ENCODE peak calls at places on chromosomes 6 and 20, in eight cellular contexts. One of them, this sample, is unnamed.

GRCh38 chr20:62368629-62369507 is 1.8 kb upstream of the LAMA5 start:
- DNase-seq in H1: no peak
- DNase-seq in astrocyte: no peak
- DNase-seq in ovary: peak; percentile 52
- DNase-seq in brain microvascular endothelial cell: no peak
- DNase-seq in choroid plexus epithelial cell: no peak
- DNase-seq in astrocyte of the spinal cord: peak; percentile 57
- DNase-seq in AG10803: no peak
- DNase-seq in this sample: peak; percentile 51

GRCh38 chr6:43107344-43108062 is 31.4 kb downstream of the PTK7 start:
- DNase-seq in astrocyte of the spinal cord: no peak
- DNase-seq in AG10803: no peak
- DNase-seq in astrocyte: no peak
- DNase-seq in brain microvascular endothelial cell: no peak
- DNase-seq in ovary: no peak
- DNase-seq in H1: no peak
- DNase-seq in choroid plexus epithelial cell: no peak
- DNase-seq in this sample: no peak

GRCh38 chr20:48538058-48538825 is 289.6 kb downstream of the PREX1 start:
- DNase-seq in ovary: no peak
- DNase-seq in choroid plexus epithelial cell: peak; percentile 94
- DNase-seq in astrocyte: peak; percentile 96
- DNase-seq in brain microvascular endothelial cell: peak; percentile 83
- DNase-seq in astrocyte of the spinal cord: peak; percentile 59
- DNase-seq in H1: peak; percentile 39
- DNase-seq in AG10803: peak; percentile 61
- DNase-seq in this sample: peak; percentile 93

GRCh38 chr6:3076320-3076719 is 8.0 kb downstream of the RIPK1 start:
- DNase-seq in astrocyte of the spinal cord: no peak
- DNase-seq in AG10803: no peak
- DNase-seq in brain microvascular endothelial cell: no peak
- DNase-seq in choroid plexus epithelial cell: no peak
- DNase-seq in ovary: no peak
- DNase-seq in astrocyte: no peak
- DNase-seq in H1: no peak
- DNase-seq in this sample: no peak

GRCh38 chr6:119148102-119148824 is 69.8 kb upstream of the FAM184A start:
- DNase-seq in H1: no peak
- DNase-seq in brain microvascular endothelial cell: peak; percentile 70
- DNase-seq in AG10803: peak; percentile 83
- DNase-seq in astrocyte: peak; percentile 81
- DNase-seq in astrocyte of the spinal cord: peak; percentile 90
- DNase-seq in ovary: no peak
- DNase-seq in choroid plexus epithelial cell: peak; percentile 91
- DNase-seq in this sample: peak; percentile 83

GRCh38 chr6:136696238-136696637 is 96.0 kb downstream of the MAP3K5 start:
- DNase-seq in ovary: peak; percentile 57
- DNase-seq in choroid plexus epithelial cell: peak; percentile 61
- DNase-seq in brain microvascular endothelial cell: no peak
- DNase-seq in H1: no peak
- DNase-seq in astrocyte: no peak
- DNase-seq in AG10803: peak; percentile 55
- DNase-seq in astrocyte of the spinal cord: no peak
- DNase-seq in this sample: peak; percentile 27

GRCh38 chr6:52820198-52820597 is 16.6 kb upstream of the GSTA1 start:
- DNase-seq in ovary: no peak
- DNase-seq in AG10803: peak; percentile 71
- DNase-seq in astrocyte of the spinal cord: peak; percentile 18
- DNase-seq in choroid plexus epithelial cell: peak; percentile 41
- DNase-seq in brain microvascular endothelial cell: no peak
- DNase-seq in H1: no peak
- DNase-seq in astrocyte: peak; percentile 69
- DNase-seq in this sample: peak; percentile 29

GRCh38 chr6:33744895-33745546 is 1.7 kb downstream of the IP6K3 start:
- DNase-seq in astrocyte: no peak
- DNase-seq in ovary: no peak
- DNase-seq in brain microvascular endothelial cell: no peak
- DNase-seq in H1: no peak
- DNase-seq in astrocyte of the spinal cord: no peak
- DNase-seq in AG10803: no peak
- DNase-seq in choroid plexus epithelial cell: peak; percentile 16
- DNase-seq in this sample: no peak

GRCh38 chr6:84651583-84651982 is 112.8 kb downstream of the TBX18 start:
- DNase-seq in choroid plexus epithelial cell: peak; percentile 34
- DNase-seq in H1: no peak
- DNase-seq in brain microvascular endothelial cell: peak; percentile 25
- DNase-seq in ovary: no peak
- DNase-seq in astrocyte of the spinal cord: no peak
- DNase-seq in astrocyte: peak; percentile 12
- DNase-seq in AG10803: no peak
- DNase-seq in this sample: no peak

GRCh38 chr6:168136001-168136400 is 57.0 kb upstream of the FRMD1 start:
- DNase-seq in astrocyte: no peak
- DNase-seq in ovary: no peak
- DNase-seq in H1: no peak
- DNase-seq in brain microvascular endothelial cell: no peak
- DNase-seq in choroid plexus epithelial cell: no peak
- DNase-seq in AG10803: no peak
- DNase-seq in astrocyte of the spinal cord: no peak
- DNase-seq in this sample: no peak

GRCh38 chr6:110528051-110528929 is 51.9 kb upstream of the SLC22A16 start:
- DNase-seq in astrocyte: peak; percentile 85
- DNase-seq in H1: no peak
- DNase-seq in ovary: peak; percentile 43
- DNase-seq in astrocyte of the spinal cord: peak; percentile 92
- DNase-seq in choroid plexus epithelial cell: peak; percentile 83
- DNase-seq in brain microvascular endothelial cell: peak; percentile 61
- DNase-seq in AG10803: peak; percentile 90
- DNase-seq in this sample: peak; percentile 89

GRCh38 chr20:38497246-38497645 is 24.6 kb downstream of the RALGAPB start:
- DNase-seq in H1: no peak
- DNase-seq in astrocyte: peak; percentile 30
- DNase-seq in astrocyte of the spinal cord: peak; percentile 35
- DNase-seq in choroid plexus epithelial cell: peak; percentile 61
- DNase-seq in ovary: no peak
- DNase-seq in brain microvascular endothelial cell: peak; percentile 62
- DNase-seq in AG10803: no peak
- DNase-seq in this sample: no peak

GRCh38 chr20:61310954-61311353 is 58.9 kb downstream of the CDH4 start:
- DNase-seq in ovary: no peak
- DNase-seq in AG10803: no peak
- DNase-seq in H1: no peak
- DNase-seq in astrocyte: no peak
- DNase-seq in brain microvascular endothelial cell: no peak
- DNase-seq in choroid plexus epithelial cell: no peak
- DNase-seq in astrocyte of the spinal cord: no peak
- DNase-seq in this sample: no peak

GRCh38 chr6:44897286-44897685 is 430.8 kb upstream of the RUNX2 start:
- DNase-seq in astrocyte: peak; percentile 7
- DNase-seq in ovary: no peak
- DNase-seq in astrocyte of the spinal cord: no peak
- DNase-seq in H1: no peak
- DNase-seq in AG10803: no peak
- DNase-seq in brain microvascular endothelial cell: no peak
- DNase-seq in choroid plexus epithelial cell: no peak
- DNase-seq in this sample: peak; percentile 40

DNA sequence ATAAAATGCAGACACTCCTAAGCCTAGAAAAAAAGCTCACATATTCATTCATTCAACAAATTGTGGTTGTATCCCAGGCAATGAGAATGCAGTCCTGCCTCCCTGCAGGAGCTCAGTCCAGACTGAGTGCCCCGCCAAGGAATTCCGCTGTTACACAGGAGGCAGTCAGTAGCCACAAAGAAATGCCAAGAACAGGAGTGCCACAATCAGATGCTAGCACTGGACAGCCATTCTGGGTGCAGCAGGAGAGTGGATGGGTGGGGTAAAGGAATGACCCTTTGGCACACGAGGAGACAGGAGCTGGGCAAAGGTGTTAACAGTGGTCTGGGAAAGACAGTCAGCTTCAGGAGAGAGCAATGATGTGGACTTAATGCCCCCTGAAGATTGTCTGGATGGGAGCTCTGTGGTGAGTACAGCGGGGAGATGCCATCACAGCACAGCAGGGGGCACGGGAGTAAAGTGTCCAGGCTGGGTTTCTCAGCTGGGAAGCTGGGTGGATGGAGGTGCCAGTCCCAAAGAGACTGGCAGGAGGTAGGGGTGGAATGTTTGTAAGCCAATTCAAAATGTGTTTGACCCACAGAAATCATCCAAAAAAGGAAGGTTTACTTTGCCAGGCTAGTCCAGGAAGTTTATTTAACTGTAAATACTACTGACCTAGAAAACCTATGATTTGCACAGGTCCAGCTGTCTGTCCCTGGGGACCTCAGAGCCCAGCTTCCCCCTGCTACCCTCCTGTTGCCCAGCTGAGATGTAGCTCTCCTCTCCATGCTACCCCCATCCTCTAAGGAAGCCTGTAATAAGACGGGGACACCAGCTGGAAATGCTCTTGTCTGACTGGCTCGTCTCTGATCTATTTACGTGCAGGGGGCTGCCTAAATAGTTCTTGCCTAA is 84.1 kb downstream of the SLC23A2 start:
- DNase-seq in brain microvascular endothelial cell: peak; percentile 4
- DNase-seq in astrocyte: peak; percentile 59
- DNase-seq in AG10803: peak; percentile 56
- DNase-seq in astrocyte of the spinal cord: peak; percentile 65
- DNase-seq in choroid plexus epithelial cell: peak; percentile 35
- DNase-seq in H1: no peak
- DNase-seq in ovary: no peak
- DNase-seq in this sample: peak; percentile 14
- TF ChIP-seq CTCF in brain microvascular endothelial cell: peak; percentile 13
- TF ChIP-seq CTCF in astrocyte: no peak
- TF ChIP-seq CTCF in AG10803: no peak
- TF ChIP-seq CTCF in astrocyte of the spinal cord: peak; percentile 8
- TF ChIP-seq CTCF in choroid plexus epithelial cell: no peak
- TF ChIP-seq CTCF in H1: no peak
- TF ChIP-seq CTCF in ovary: no peak
- TF ChIP-seq CTCF in this sample: no peak

GRCh38 chr6:26411751-26412150 is 9.7 kb downstream of the BTN3A1 start:
- DNase-seq in ovary: no peak
- DNase-seq in astrocyte: no peak
- DNase-seq in AG10803: peak; percentile 16
- DNase-seq in H1: no peak
- DNase-seq in astrocyte of the spinal cord: no peak
- DNase-seq in choroid plexus epithelial cell: peak; percentile 35
- DNase-seq in brain microvascular endothelial cell: no peak
- DNase-seq in this sample: no peak
- TF ChIP-seq CTCF in ovary: no peak
- TF ChIP-seq CTCF in astrocyte: no peak
- TF ChIP-seq CTCF in AG10803: peak; percentile 11
- TF ChIP-seq CTCF in H1: no peak
- TF ChIP-seq CTCF in astrocyte of the spinal cord: no peak
- TF ChIP-seq CTCF in choroid plexus epithelial cell: no peak
- TF ChIP-seq CTCF in brain microvascular endothelial cell: no peak
- TF ChIP-seq CTCF in this sample: no peak

DNA sequence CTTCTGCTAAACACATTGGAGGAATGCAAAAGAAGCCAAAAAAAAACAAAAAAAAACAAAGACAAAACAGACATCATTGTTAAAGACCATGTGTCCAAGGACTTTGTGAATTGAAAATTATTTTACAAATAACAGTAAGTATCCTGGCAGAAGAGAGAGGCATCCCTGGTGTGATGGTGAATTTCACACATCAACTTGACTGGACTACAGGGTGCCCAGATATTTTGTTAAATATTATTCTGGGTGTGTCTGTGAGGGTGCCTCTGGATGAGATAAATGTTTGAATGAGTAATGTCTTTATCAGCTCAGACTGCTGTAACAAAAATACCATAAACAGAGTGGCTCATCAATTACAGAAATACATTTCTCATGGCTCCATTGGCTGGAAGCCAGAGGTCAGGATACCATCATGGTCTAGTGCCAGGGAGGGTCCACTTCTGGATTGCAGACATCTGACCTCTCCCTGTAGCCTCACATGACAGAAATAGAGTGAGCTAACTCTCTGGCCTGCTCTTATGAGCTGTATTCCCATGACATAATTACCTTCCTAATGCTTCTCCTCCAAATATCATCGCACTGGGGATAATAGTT is 12.2 kb upstream of the C6orf118 start:
- DNase-seq in astrocyte: no peak
- DNase-seq in AG10803: no peak
- DNase-seq in astrocyte of the spinal cord: no peak
- DNase-seq in ovary: no peak
- DNase-seq in choroid plexus epithelial cell: no peak
- DNase-seq in H1: no peak
- DNase-seq in brain microvascular endothelial cell: peak; percentile 7
- DNase-seq in this sample: no peak
- TF ChIP-seq CTCF in astrocyte: no peak
- TF ChIP-seq CTCF in AG10803: no peak
- TF ChIP-seq CTCF in astrocyte of the spinal cord: no peak
- TF ChIP-seq CTCF in ovary: no peak
- TF ChIP-seq CTCF in choroid plexus epithelial cell: no peak
- TF ChIP-seq CTCF in H1: no peak
- TF ChIP-seq CTCF in brain microvascular endothelial cell: no peak
- TF ChIP-seq CTCF in this sample: no peak

GRCh38 chr20:52035498-52035897 is 156.1 kb downstream of the ZFP64 start:
- DNase-seq in H1: no peak
- DNase-seq in choroid plexus epithelial cell: no peak
- DNase-seq in astrocyte of the spinal cord: no peak
- DNase-seq in ovary: no peak
- DNase-seq in brain microvascular endothelial cell: no peak
- DNase-seq in astrocyte: no peak
- DNase-seq in AG10803: no peak
- DNase-seq in this sample: no peak

GRCh38 chr20:52039746-52040145 is 151.8 kb downstream of the ZFP64 start:
- DNase-seq in H1: no peak
- DNase-seq in ovary: no peak
- DNase-seq in astrocyte: no peak
- DNase-seq in AG10803: no peak
- DNase-seq in choroid plexus epithelial cell: no peak
- DNase-seq in brain microvascular endothelial cell: no peak
- DNase-seq in astrocyte of the spinal cord: no peak
- DNase-seq in this sample: no peak

GRCh38 chr20:52037370-52037769 is 154.2 kb downstream of the ZFP64 start:
- DNase-seq in AG10803: no peak
- DNase-seq in choroid plexus epithelial cell: no peak
- DNase-seq in astrocyte: no peak
- DNase-seq in ovary: no peak
- DNase-seq in H1: no peak
- DNase-seq in astrocyte of the spinal cord: no peak
- DNase-seq in brain microvascular endothelial cell: no peak
- DNase-seq in this sample: no peak

GRCh38 chr20:52033313-52033712 is 158.3 kb downstream of the ZFP64 start:
- DNase-seq in H1: no peak
- DNase-seq in astrocyte of the spinal cord: peak; percentile 10
- DNase-seq in astrocyte: no peak
- DNase-seq in AG10803: no peak
- DNase-seq in brain microvascular endothelial cell: no peak
- DNase-seq in choroid plexus epithelial cell: peak; percentile 56
- DNase-seq in ovary: no peak
- DNase-seq in this sample: no peak

DNA sequence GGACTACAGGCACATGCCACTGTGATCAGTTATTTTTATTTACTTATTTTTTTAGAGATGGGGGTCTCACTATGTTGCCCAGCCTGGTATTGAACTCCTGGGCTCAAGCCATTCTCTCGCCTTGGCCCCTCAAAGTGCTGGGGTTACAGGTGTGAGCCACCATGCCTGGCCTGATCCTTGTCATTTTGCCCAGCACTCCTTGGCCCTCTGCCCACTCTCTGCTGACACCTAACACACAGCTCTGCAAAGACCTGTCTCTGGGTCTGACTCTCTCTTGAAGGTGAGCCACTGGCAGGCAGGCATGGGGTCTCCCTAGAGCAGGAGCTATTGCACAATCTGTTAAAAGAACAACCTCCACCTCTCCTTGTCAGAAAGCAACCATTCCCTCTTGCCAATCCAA is 155.6 kb downstream of the ZFP64 start:
- DNase-seq in AG10803: no peak
- DNase-seq in brain microvascular endothelial cell: no peak
- DNase-seq in ovary: no peak
- DNase-seq in H1: no peak
- DNase-seq in choroid plexus epithelial cell: no peak
- DNase-seq in astrocyte: no peak
- DNase-seq in astrocyte of the spinal cord: no peak
- DNase-seq in this sample: no peak
- TF ChIP-seq CTCF in AG10803: no peak
- TF ChIP-seq CTCF in brain microvascular endothelial cell: no peak
- TF ChIP-seq CTCF in ovary: no peak
- TF ChIP-seq CTCF in H1: no peak
- TF ChIP-seq CTCF in choroid plexus epithelial cell: no peak
- TF ChIP-seq CTCF in astrocyte: no peak
- TF ChIP-seq CTCF in astrocyte of the spinal cord: no peak
- TF ChIP-seq CTCF in this sample: no peak